ENCODE peak calls at places on chromosomes 6 and 20, in seven cellular contexts. K, H, F, I, E, A and Q are unnamed samples.

GRCh38 chr6:136284909-136285308 is 4.7 kb downstream of the BCLAF1 start:
- DNase-seq in K (no peak), H (no peak), F (no peak), I (no peak), E (peak; percentile 44), A (peak; percentile 23), Q (peak; percentile 14)

GRCh38 chr20:5024103-5024502 is 22.8 kb upstream of the SLC23A2 start:
- DNase-seq in K (no peak), H (no peak), F (no peak), I (no peak), E (no peak), A (peak; percentile 37), Q (no peak)

GRCh38 chr6:45657243-45657642 is 279.5 kb upstream of the SUPT3H start:
- DNase-seq in K (no peak), H (peak; percentile 68), F (no peak), I (no peak), E (no peak), A (peak; percentile 22), Q (no peak)

GRCh38 chr20:49562341-49563014 is 5.5 kb downstream of the PTGIS start:
- DNase-seq in K (peak; percentile 24), H (no peak), F (no peak), I (peak; percentile 87), E (peak; percentile 88), A (peak; percentile 60), Q (peak; percentile 39)

GRCh38 chr6:225121-225721 is 67.1 kb upstream of the DUSP22 start:
- DNase-seq in K (no peak), H (no peak), F (no peak), I (no peak), E (no peak), A (no peak), Q (no peak)

GRCh38 chr20:9442858-9443257 is 71.5 kb upstream of the LAMP5 start:
- DNase-seq in K (no peak), H (no peak), F (no peak), I (no peak), E (no peak), A (peak; percentile 50), Q (no peak)

GRCh38 chr6:40393641-40394040 is 193.5 kb downstream of the LRFN2 start:
- DNase-seq in K (no peak), H (no peak), F (no peak), I (no peak), E (no peak), A (no peak), Q (no peak)

GRCh38 chr20:663315-664090 is 10.5 kb upstream of the SRXN1 start:
- DNase-seq in K (no peak), H (no peak), F (no peak), I (no peak), E (no peak), A (no peak), Q (no peak)

GRCh38 chr6:163943647-163944395 is 529.3 kb downstream of the QKI start:
- DNase-seq in K (no peak), H (no peak), F (no peak), I (no peak), E (peak; percentile 54), A (no peak), Q (peak; percentile 52)

GRCh38 chr6:31122803-31123706 is 2.8 kb upstream of the CDSN start:
- DNase-seq in K (peak; percentile 94), H (no peak), F (no peak), I (peak; percentile 70), E (peak; percentile 71), A (peak; percentile 55), Q (peak; percentile 73)

GRCh38 chr20:35248641-35249475 is 22.4 kb downstream of the MMP24 start:
- DNase-seq in K (no peak), H (no peak), F (no peak), I (no peak), E (no peak), A (no peak), Q (no peak)

GRCh38 chr6:132715204-132715603 is 1.3 kb upstream of the VNN1 start:
- DNase-seq in K (peak; percentile 4), H (no peak), F (no peak), I (no peak), E (peak; percentile 46), A (peak; percentile 71), Q (no peak)

GRCh38 chr6:167565884-167566491 is 241.1 kb downstream of the TTLL2 start:
- DNase-seq in K (no peak), H (no peak), F (no peak), I (no peak), E (no peak), A (no peak), Q (no peak)

GRCh38 chr20:61556116-61556515 is 304.1 kb downstream of the CDH4 start:
- DNase-seq in K (no peak), H (peak; percentile 20), F (no peak), I (no peak), E (peak; percentile 91), A (peak; percentile 95), Q (no peak)

GRCh38 chr6:26311385-26312095 is 53.5 kb upstream of the BTN3A2 start:
- DNase-seq in K (peak; percentile 20), H (no peak), F (peak; percentile 78), I (no peak), E (peak; percentile 79), A (peak; percentile 80), Q (no peak)

GRCh38 chr20:40205971-40206370 is 483.1 kb downstream of the MAFB start:
- DNase-seq in K (no peak), H (no peak), F (no peak), I (no peak), E (no peak), A (no peak), Q (no peak)

GRCh38 chr6:84554069-84554468 is 210.3 kb downstream of the TBX18 start:
- DNase-seq in K (no peak), H (peak; percentile 44), F (no peak), I (no peak), E (no peak), A (no peak), Q (no peak)

GRCh38 chr6:146891615-146892265 is 293.0 kb downstream of the ADGB start:
- DNase-seq in K (no peak), H (no peak), F (no peak), I (no peak), E (peak; percentile 43), A (no peak), Q (no peak)

GRCh38 chr6:42010185-42010872 is 40.0 kb upstream of the TAF8 start:
- DNase-seq in K (peak; percentile 43), H (no peak), F (peak; percentile 96), I (no peak), E (no peak), A (no peak), Q (no peak)

GRCh38 chr6:27672113-27672799 is 199.4 kb upstream of the ZNF184 start:
- DNase-seq in K (no peak), H (no peak), F (no peak), I (no peak), E (peak; percentile 73), A (peak; percentile 83), Q (peak; percentile 24)

GRCh38 chr6:74519172-74519571 is 686.7 kb downstream of the COL12A1 start:
- DNase-seq in K (no peak), H (no peak), F (no peak), I (no peak), E (peak; percentile 70), A (peak; percentile 36), Q (no peak)

GRCh38 chr6:166715065-166715464 is 88.0 kb upstream of the RPS6KA2 start:
- DNase-seq in K (peak; percentile 74), H (no peak), F (no peak), I (no peak), E (no peak), A (no peak), Q (no peak)

GRCh38 chr20:43243672-43244269 is 54.1 kb upstream of the PTPRT start:
- DNase-seq in K (no peak), H (no peak), F (peak; percentile 14), I (no peak), E (no peak), A (no peak), Q (no peak)

GRCh38 chr20:37316116-37316774 is 26.8 kb downstream of the MANBAL start:
- DNase-seq in K (no peak), H (no peak), F (peak; percentile 76), I (no peak), E (peak; percentile 35), A (no peak), Q (no peak)

GRCh38 chr6:160750276-160750689 is 48.2 kb downstream of the PLG start:
- DNase-seq in K (no peak), H (no peak), F (peak; percentile 69), I (no peak), E (no peak), A (no peak), Q (no peak)

GRCh38 chr6:126614642-126615504 is 275.0 kb downstream of the CENPW start:
- DNase-seq in K (no peak), H (no peak), F (peak; percentile 32), I (no peak), E (no peak), A (no peak), Q (no peak)

GRCh38 chr20:3042621-3043020 is 801 bp upstream of the GNRH2 start:
- DNase-seq in K (no peak), H (no peak), F (no peak), I (peak; percentile 24), E (no peak), A (no peak), Q (no peak)
- TF ChIP-seq CTCF in K (no peak), H (no peak), F (no peak), I (no peak), E (no peak), A (no peak), Q (no peak)

GRCh38 chr20:2296545-2297351 is 947 bp downstream of the TGM3 start:
- DNase-seq in K (no peak), H (no peak), F (no peak), I (no peak), E (no peak), A (no peak), Q (no peak)
- TF ChIP-seq CTCF in K (no peak), H (no peak), F (no peak), I (no peak), E (no peak), A (no peak), Q (no peak)

GRCh38 chr6:72250664-72251063 is 364.3 kb downstream of the RIMS1 start:
- DNase-seq in K (no peak), H (no peak), F (no peak), I (no peak), E (no peak), A (peak; percentile 21), Q (no peak)
- TF ChIP-seq CTCF in K (no peak), H (peak; percentile 12), F (peak; percentile 9), I (no peak), E (no peak), A (peak; percentile 69), Q (no peak)

GRCh38 chr20:8019998-8020247 is 362 bp upstream of the TMX4 start:
- DNase-seq in K (no peak), H (no peak), F (no peak), I (no peak), E (no peak), A (no peak), Q (no peak)

GRCh38 chr20:8019178-8019997 is at the start of gene TMX4:
- DNase-seq in K (peak; percentile 97), H (peak; percentile 90), F (peak; percentile 96), I (peak; percentile 99), E (peak; percentile 95), A (peak; percentile 94), Q (peak; percentile 78)

GRCh38 chr20:8020314-8021079 is 936 bp upstream of the TMX4 start:
- DNase-seq in K (no peak), H (no peak), F (peak; percentile 82), I (no peak), E (peak; percentile 20), A (no peak), Q (peak; percentile 11)

GRCh38 chr20:8021541-8022269 is 2.1 kb upstream of the TMX4 start:
- DNase-seq in K (no peak), H (no peak), F (no peak), I (no peak), E (no peak), A (no peak), Q (no peak)

GRCh38 chr20:8018928-8019177 is 708 bp downstream of the TMX4 start:
- DNase-seq in K (no peak), H (no peak), F (no peak), I (no peak), E (peak; percentile 50), A (no peak), Q (no peak)
- TF ChIP-seq CTCF in K (peak; percentile 19), H (no peak), F (no peak), I (no peak), E (no peak), A (no peak), Q (no peak)